ENCODE peak calls at places on chromosomes 4 and X, in five cellular contexts. One of them, this sample, is unnamed.

GRCh38 chrX:154348114-154348531 is 26.3 kb downstream of the FLNA start:
- DNase-seq in T-helper 9 cell: no peak
- DNase-seq in Karpas-422: no peak
- DNase-seq in H4: peak; percentile 29
- DNase-seq in nucleus accumbens: no peak
- DNase-seq in this sample: no peak

GRCh38 chrX:108090474-108091265 is 672 bp downstream of the PSMD10 start:
- DNase-seq in Karpas-422: peak; percentile 44
- DNase-seq in H4: peak; percentile 6
- DNase-seq in T-helper 9 cell: no peak
- DNase-seq in nucleus accumbens: no peak
- DNase-seq in this sample: no peak

GRCh38 chr4:38154681-38155588 is 194.7 kb downstream of the PTTG2 start:
- DNase-seq in Karpas-422: no peak
- DNase-seq in T-helper 9 cell: no peak
- DNase-seq in H4: peak; percentile 79
- DNase-seq in nucleus accumbens: no peak
- DNase-seq in this sample: no peak

GRCh38 chrX:134836497-134836968 is 154.3 kb upstream of the SMIM10 start:
- DNase-seq in H4: peak; percentile 5
- DNase-seq in T-helper 9 cell: no peak
- DNase-seq in nucleus accumbens: no peak
- DNase-seq in Karpas-422: no peak
- DNase-seq in this sample: peak; percentile 13

GRCh38 chr4:6327220-6327917 is 57.7 kb downstream of the WFS1 start:
- DNase-seq in H4: peak; percentile 70
- DNase-seq in Karpas-422: peak; percentile 89
- DNase-seq in T-helper 9 cell: peak; percentile 75
- DNase-seq in nucleus accumbens: peak; percentile 76
- DNase-seq in this sample: peak; percentile 86

GRCh38 chr4:158630893-158631292 is 40.8 kb downstream of the C4orf46 start:
- DNase-seq in T-helper 9 cell: no peak
- DNase-seq in nucleus accumbens: no peak
- DNase-seq in Karpas-422: no peak
- DNase-seq in H4: peak; percentile 28
- DNase-seq in this sample: no peak

GRCh38 chr4:165378763-165379631 is at the start of gene CPE:
- DNase-seq in H4: peak; percentile 41
- DNase-seq in Karpas-422: no peak
- DNase-seq in T-helper 9 cell: peak; percentile 10
- DNase-seq in nucleus accumbens: peak; percentile 73
- DNase-seq in this sample: no peak

GRCh38 chr4:30865676-30866075 is 145.5 kb downstream of the PCDH7 start:
- DNase-seq in H4: no peak
- DNase-seq in Karpas-422: no peak
- DNase-seq in T-helper 9 cell: no peak
- DNase-seq in nucleus accumbens: no peak
- DNase-seq in this sample: no peak

GRCh38 chr4:7013171-7013570 is 30.0 kb upstream of the TADA2B start:
- DNase-seq in Karpas-422: no peak
- DNase-seq in nucleus accumbens: no peak
- DNase-seq in H4: no peak
- DNase-seq in T-helper 9 cell: no peak
- DNase-seq in this sample: no peak

GRCh38 chrX:13048265-13048664 is 3.8 kb upstream of the FAM9C start:
- DNase-seq in H4: no peak
- DNase-seq in Karpas-422: no peak
- DNase-seq in nucleus accumbens: no peak
- DNase-seq in T-helper 9 cell: no peak
- DNase-seq in this sample: no peak

GRCh38 chrX:114675365-114675764 is 91.5 kb downstream of the HTR2C start:
- DNase-seq in nucleus accumbens: no peak
- DNase-seq in Karpas-422: no peak
- DNase-seq in H4: no peak
- DNase-seq in T-helper 9 cell: no peak
- DNase-seq in this sample: no peak

GRCh38 chrX:33735182-33735581 is 396.9 kb downstream of the FAM47A start:
- DNase-seq in T-helper 9 cell: no peak
- DNase-seq in nucleus accumbens: no peak
- DNase-seq in Karpas-422: no peak
- DNase-seq in H4: no peak
- DNase-seq in this sample: no peak

GRCh38 chr4:94523617-94524016 is 71.9 kb downstream of the PDLIM5 start:
- DNase-seq in H4: peak; percentile 76
- DNase-seq in T-helper 9 cell: no peak
- DNase-seq in Karpas-422: no peak
- DNase-seq in nucleus accumbens: no peak
- DNase-seq in this sample: no peak